ENCODE peak calls at places on chromosomes 13 and 19, in four cellular contexts. A, K, B and J are unnamed samples.

GRCh38 chr19:47765522-47766358 is 12.8 kb upstream of the SELENOW start:
- DNase-seq in A (peak), B (peak), K (peak), J (peak)

GRCh38 chr19:22914646-22915045 is 82.6 kb downstream of the ZNF723 start:
- DNase-seq in A (no peak), K (no peak), B (no peak), J (no peak)

GRCh38 chr13:33235078-33235477 is 50.5 kb downstream of the STARD13 start:
- DNase-seq in K (peak), A (no peak), B (no peak), J (no peak)

GRCh38 chr13:82480415-82480814 is 1401.9 kb downstream of the SLITRK1 start:
- DNase-seq in A (no peak), B (no peak), K (peak), J (no peak)

GRCh38 chr13:30165791-30166190 is 141.6 kb downstream of the KATNAL1 start:
- DNase-seq in A (no peak), K (no peak), B (no peak), J (no peak)

GRCh38 chr19:6227156-6227940 is 52.4 kb downstream of the MLLT1 start:
- DNase-seq in A (no peak), K (no peak), B (no peak), J (no peak)

GRCh38 chr19:42345191-42345812 is 19.9 kb downstream of the MEGF8 start:
- DNase-seq in A (no peak), K (no peak), B (no peak), J (peak)

GRCh38 chr13:90336507-90336906 is 1011.0 kb upstream of the MIR17HG start:
- DNase-seq in A (no peak), B (no peak), K (peak), J (no peak)

GRCh38 chr19:15187026-15188007 is 13.5 kb downstream of the NOTCH3 start:
- DNase-seq in K (peak), B (peak), A (peak), J (no peak)

GRCh38 chr19:15551183-15552004 is 43.1 kb downstream of the CYP4F22 start:
- DNase-seq in A (no peak), K (peak), B (peak), J (no peak)

GRCh38 chr13:57992416-57992815 is 360.9 kb downstream of the PCDH17 start:
- DNase-seq in A (no peak), K (no peak), B (no peak), J (no peak)

GRCh38 chr19:17538684-17539287 is 16.7 kb upstream of the COLGALT1 start:
- DNase-seq in B (no peak), A (no peak), K (peak), J (no peak)

GRCh38 chr13:46961719-46962118 is 64.9 kb upstream of the HTR2A start:
- DNase-seq in A (no peak), K (peak), B (no peak), J (peak)

GRCh38 chr13:101140087-101140770 is 276.1 kb downstream of the NALCN start:
- DNase-seq in B (no peak), A (no peak), K (no peak), J (no peak)

GRCh38 chr19:32223595-32224370 is 121.6 kb upstream of the ZNF507 start:
- DNase-seq in K (no peak), A (no peak), B (no peak), J (no peak)

GRCh38 chr13:97215325-97215724 is 6.8 kb upstream of the MBNL2 start:
- DNase-seq in A (no peak), B (no peak), K (no peak), J (no peak)

GRCh38 chr13:18995259-18995873 is 186.3 kb downstream of the TUBA3C start:
- DNase-seq in A (no peak), K (no peak), B (no peak), J (no peak)

GRCh38 chr19:13526552-13526951 is 20.3 kb upstream of the CACNA1A start:
- DNase-seq in B (peak), K (peak), A (peak), J (no peak)

GRCh38 chr19:16969127-16969526 is 57.5 kb downstream of the CPAMD8 start:
- DNase-seq in K (peak), B (no peak), A (no peak), J (no peak)

GRCh38 chr19:49492573-49493411 is 3.4 kb upstream of the RPS11 start:
- DNase-seq in A (peak), B (no peak), K (peak), J (no peak)

GRCh38 chr13:81551036-81551435 is 1210.1 kb upstream of the SPRY2 start:
- DNase-seq in K (no peak), A (no peak), B (no peak), J (no peak)

GRCh38 chr13:77749481-77749880 is 52.0 kb downstream of the SLAIN1 start:
- DNase-seq in K (no peak), B (no peak), A (no peak), J (no peak)

GRCh38 chr19:29858000-29858596 is 46.3 kb downstream of the CCNE1 start:
- DNase-seq in A (peak), K (peak), B (peak), J (peak)

GRCh38 chr19:48398329-48399235 is 5.1 kb downstream of the GRIN2D start:
- DNase-seq in K (peak), A (peak), B (peak), J (peak)

GRCh38 chr13:28320884-28321574 is 173.9 kb downstream of the FLT1 start:
- DNase-seq in K (peak), B (no peak), A (no peak), J (no peak)

GRCh38 chr13:42218576-42218975 is 53.4 kb upstream of the AKAP11 start:
- DNase-seq in A (no peak), B (no peak), K (no peak), J (no peak)

GRCh38 chr13:21684576-21684975 is 13.7 kb downstream of the FGF9 start:
- DNase-seq in K (no peak), B (no peak), A (no peak), J (no peak)

GRCh38 chr19:23273022-23273593 is 22.9 kb upstream of the ZNF724 start:
- DNase-seq in A (no peak), K (no peak), B (no peak), J (no peak)

GRCh38 chr13:98291658-98292057 is 114.6 kb upstream of the RNF113B start:
- DNase-seq in A (no peak), K (no peak), B (no peak), J (no peak)

GRCh38 chr19:5117421-5117820 is 148.5 kb downstream of the KDM4B start:
- DNase-seq in B (no peak), A (no peak), K (no peak), J (no peak)

GRCh38 chr19:12952488-12953455 is 4.3 kb downstream of the GADD45GIP1 start:
- DNase-seq in K (peak), A (no peak), B (no peak), J (no peak)

GRCh38 chr13:38346764-38347163 is 2.9 kb upstream of the UFM1 start:
- DNase-seq in K (no peak), B (no peak), A (no peak), J (no peak)

GRCh38 chr19:21593934-21594844 is 88.8 kb downstream of the ZNF429 start:
- DNase-seq in A (no peak), B (no peak), K (no peak), J (no peak)

GRCh38 chr13:83499286-83499685 is 383.0 kb downstream of the SLITRK1 start:
- DNase-seq in B (no peak), K (peak), A (no peak), J (no peak)

GRCh38 chr19:42066075-42066754 is 3.8 kb downstream of the GRIK5 start:
- DNase-seq in K (peak), A (peak), B (peak), J (no peak)

GRCh38 chr13:40432018-40432978 is 234.1 kb downstream of the FOXO1 start:
- DNase-seq in A (no peak), K (no peak), B (no peak), J (no peak)

GRCh38 chr13:54198911-54199310 is 1170.3 kb downstream of the OLFM4 start:
- DNase-seq in K (no peak), A (no peak), B (no peak), J (no peak)

GRCh38 chr13:86864376-86864775 is 806.8 kb upstream of the SLITRK5 start:
- DNase-seq in A (no peak), B (no peak), K (peak), J (no peak)
- H2AFZ ChIP-seq in A (no peak), B (no peak), K (no peak), J (no peak)

GRCh38 chr19:46746281-46746965 is at the start of gene STRN4:
- DNase-seq in B (no peak), A (peak), K (peak), J (peak)
- H2AFZ ChIP-seq in B (no peak), A (no peak), K (peak), J (peak)

GRCh38 chr13:20272104-20272503 is 40.0 kb upstream of the GJB6 start:
- DNase-seq in K (no peak), A (no peak), B (no peak), J (no peak)
- H2AFZ ChIP-seq in K (no peak), A (no peak), B (no peak), J (no peak)

GRCh38 chr13:48110930-48111721 is 16.2 kb upstream of the MED4 start:
- DNase-seq in A (no peak), K (no peak), B (no peak), J (no peak)
- H2AFZ ChIP-seq in A (no peak), K (no peak), B (no peak), J (no peak)